ENCODE peak calls at places on chromosomes 4 and X, in six cellular contexts. M is A673, P is SK-N-SH, Y is lower lobe of right lung, I is cardiac muscle cell, G is PC-3. K is an unnamed sample. For H3K4me1, the result is how much of the 10 kb centered on the place peaks cover.

GRCh38 chr4:150385606-150386005 is 196.3 kb upstream of the MAB21L2 start:
- DNase-seq in M (peak), P (no peak), Y (no peak), I (peak), G (peak), K (no peak)

GRCh38 chr4:32440391-32440790 is 1720.2 kb downstream of the PCDH7 start:
- DNase-seq in M (no peak), P (no peak), Y (no peak), I (no peak), G (no peak), K (no peak)

GRCh38 chrX:110286126-110286525 is 31.8 kb downstream of the AMMECR1 start:
- DNase-seq in M (no peak), P (no peak), Y (no peak), I (no peak), G (peak), K (no peak)

GRCh38 chr4:1375051-1375721 is 28.2 kb downstream of the UVSSA start:
- DNase-seq in M (no peak), P (no peak), Y (peak), I (no peak), G (no peak), K (peak)

GRCh38 chr4:186886759-186887158 is 163.1 kb upstream of the FAT1 start:
- DNase-seq in M (no peak), P (no peak), Y (no peak), I (no peak), G (no peak), K (no peak)

GRCh38 chr4:30953799-30954198 is 233.6 kb downstream of the PCDH7 start:
- DNase-seq in M (peak), P (no peak), Y (no peak), I (no peak), G (no peak), K (no peak)

GRCh38 chrX:43836435-43837184 is 45.6 kb downstream of the MAOB start:
- DNase-seq in M (peak), P (peak), Y (no peak), I (peak), G (peak), K (peak)

GRCh38 chr4:140103676-140104075 is 50.3 kb downstream of the MAML3 start:
- DNase-seq in M (peak), P (no peak), Y (no peak), I (no peak), G (peak), K (no peak)

GRCh38 chrX:101206471-101206870 is 13.1 kb upstream of the DRP2 start:
- DNase-seq in M (peak), P (peak), Y (no peak), I (peak), G (peak), K (no peak)

GRCh38 chr4:71538528-71538927 is 199.7 kb downstream of the SLC4A4 start:
- DNase-seq in M (no peak), P (no peak), Y (no peak), I (no peak), G (no peak), K (no peak)

GRCh38 chr4:139654516-139654915 is 11.1 kb upstream of the MGST2 start:
- DNase-seq in M (no peak), P (no peak), Y (no peak), I (no peak), G (no peak), K (no peak)

GRCh38 chrX:71366674-71367256 is 608 bp downstream of the TAF1 start:
- DNase-seq in M (peak), P (peak), Y (peak), I (peak), G (no peak), K (peak)

GRCh38 chr4:94412019-94413017 is 39.4 kb upstream of the PDLIM5 start:
- DNase-seq in M (peak), P (no peak), Y (no peak), I (peak), G (peak), K (no peak)

GRCh38 chr4:87934157-87934704 is 41.3 kb upstream of the SPP1 start:
- DNase-seq in M (no peak), P (no peak), Y (no peak), I (no peak), G (no peak), K (no peak)

GRCh38 chrX:46251755-46252154 is 293.5 kb downstream of the ZNF674 start:
- DNase-seq in M (no peak), P (no peak), Y (no peak), I (no peak), G (peak), K (peak)

GRCh38 chr4:181688416-181688815 is 554.8 kb upstream of the TENM3 start:
- DNase-seq in M (peak), P (no peak), Y (no peak), I (no peak), G (no peak), K (no peak)

GRCh38 chr4:105936901-105937300 is 41.6 kb downstream of the NPNT start:
- DNase-seq in M (no peak), P (no peak), Y (no peak), I (peak), G (no peak), K (no peak)

GRCh38 chr4:145988628-145989027 is 50.0 kb upstream of the ZNF827 start:
- DNase-seq in M (no peak), P (no peak), Y (no peak), I (no peak), G (no peak), K (no peak)

GRCh38 chrX:44332437-44332836 is 11.0 kb downstream of the EFHC2 start:
- DNase-seq in M (no peak), P (no peak), Y (no peak), I (no peak), G (no peak), K (no peak)

GRCh38 chr4:95850161-95850560 is 10.3 kb downstream of the PDHA2 start:
- DNase-seq in M (no peak), P (no peak), Y (no peak), I (no peak), G (no peak), K (no peak)

GRCh38 chrX:31440546-31440945 is 368.7 kb upstream of the FTHL17 start:
- DNase-seq in M (no peak), P (no peak), Y (no peak), I (no peak), G (no peak), K (no peak)

GRCh38 chrX:31449064-31449463 is 377.2 kb upstream of the FTHL17 start:
- DNase-seq in M (no peak), P (no peak), Y (no peak), I (no peak), G (no peak), K (no peak)

GRCh38 chrX:31445542-31445941 is 373.7 kb upstream of the FTHL17 start:
- DNase-seq in M (no peak), P (no peak), Y (no peak), I (no peak), G (no peak), K (no peak)

DNA sequence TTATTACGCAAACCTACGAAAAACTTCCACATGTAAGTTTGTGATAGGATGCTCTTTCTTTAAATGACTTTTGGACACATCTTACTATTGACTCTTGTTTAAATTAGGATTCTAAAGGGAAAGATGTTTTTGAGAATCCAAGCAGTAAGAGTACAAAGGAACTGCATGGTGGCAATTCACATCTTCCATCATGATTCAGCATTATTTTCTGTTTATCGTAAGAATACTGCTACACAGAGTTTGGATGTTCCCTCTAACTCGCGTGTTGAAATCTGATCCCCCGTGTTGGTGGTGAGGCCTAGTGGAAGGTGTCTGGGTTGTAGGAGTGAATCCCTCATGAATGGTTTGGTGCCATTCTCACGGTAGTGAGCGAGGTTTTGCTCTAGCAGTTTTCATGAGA is 371.8 kb upstream of the FTHL17 start:
- DNase-seq in M (no peak), P (no peak), Y (no peak), I (no peak), G (no peak), K (no peak)
- H3K4me3 ChIP-seq in M (no peak), P (no peak), Y (no peak), I (no peak), G (no peak), K (no peak)

GRCh38 chrX:107741318-107741813 is 34.2 kb downstream of the TSC22D3 start:
- DNase-seq in M (no peak), P (no peak), Y (no peak), I (no peak), G (no peak), K (no peak)
- H3K4me1 ChIP-seq in M (under half), P (under half), Y (under half), I (under half), G (under half), K (under half)

GRCh38 chrX:115913575-115913974 is 257.0 kb upstream of the AGTR2 start:
- DNase-seq in M (no peak), P (no peak), Y (no peak), I (no peak), G (no peak), K (no peak)

GRCh38 chrX:115911967-115912366 is 258.6 kb upstream of the AGTR2 start:
- DNase-seq in M (no peak), P (no peak), Y (no peak), I (no peak), G (no peak), K (no peak)

GRCh38 chrX:115909017-115909416 is 261.5 kb upstream of the AGTR2 start:
- DNase-seq in M (no peak), P (no peak), Y (no peak), I (no peak), G (no peak), K (no peak)

GRCh38 chrX:115906881-115907280 is 263.7 kb upstream of the AGTR2 start:
- DNase-seq in M (no peak), P (no peak), Y (no peak), I (no peak), G (no peak), K (no peak)

GRCh38 chrX:115912372-115912897 is 258.1 kb upstream of the AGTR2 start:
- DNase-seq in M (no peak), P (no peak), Y (no peak), I (no peak), G (peak), K (no peak)
- TF ChIP-seq CTCF in M (peak), P (peak), Y (no peak), I (no peak), G (peak), K (no peak)

GRCh38 chr4:8240211-8241041 is 29.1 kb upstream of the HTRA3 start:
- DNase-seq in M (no peak), P (no peak), Y (no peak), I (no peak), G (no peak), K (no peak)

GRCh38 chr4:8244001-8244757 is 25.4 kb upstream of the HTRA3 start:
- DNase-seq in M (no peak), P (no peak), Y (no peak), I (no peak), G (no peak), K (no peak)

GRCh38 chr4:8241211-8241779 is 28.3 kb upstream of the HTRA3 start:
- DNase-seq in M (no peak), P (no peak), Y (no peak), I (no peak), G (no peak), K (no peak)

GRCh38 chr4:8242782-8243556 is 26.6 kb upstream of the HTRA3 start:
- DNase-seq in M (no peak), P (no peak), Y (no peak), I (no peak), G (no peak), K (no peak)

DNA sequence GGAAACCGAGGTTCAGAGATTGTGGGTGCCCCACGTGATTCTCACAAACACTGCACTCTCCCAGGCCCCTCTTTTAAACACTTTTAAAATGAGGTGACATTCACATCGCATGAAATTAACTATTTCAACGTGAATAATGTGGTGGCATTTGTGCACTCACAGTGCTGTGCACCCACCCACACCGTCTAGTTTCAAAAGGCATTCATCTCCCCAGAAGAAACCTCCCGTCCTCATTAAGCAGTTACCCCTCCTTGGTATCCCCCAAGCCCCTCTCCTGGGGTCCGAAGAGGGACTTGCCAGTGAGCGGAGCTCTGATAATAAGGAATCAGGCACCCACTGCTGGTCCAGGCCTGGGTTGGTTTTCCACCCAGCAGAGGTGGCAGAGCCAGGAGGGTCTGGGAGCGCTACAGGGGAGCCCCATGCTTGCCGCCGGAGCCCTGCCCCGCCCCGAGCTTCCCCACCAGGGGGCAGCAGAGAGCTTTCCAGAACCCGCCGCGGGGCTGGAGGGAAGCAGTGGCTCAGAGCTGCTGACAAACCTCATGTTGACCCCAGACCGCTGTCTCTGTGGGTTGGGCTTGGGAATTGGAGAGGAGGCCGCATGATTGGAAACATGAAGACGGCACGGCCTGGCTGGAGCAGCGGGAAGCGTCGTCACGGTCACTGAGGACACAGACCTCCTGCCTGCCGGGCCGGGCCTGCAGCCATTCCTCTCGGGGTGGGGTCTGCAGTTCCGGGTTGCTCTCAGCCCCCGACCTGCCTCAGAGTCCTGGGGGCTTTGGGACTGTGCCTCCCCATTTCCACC is 27.5 kb upstream of the HTRA3 start:
- DNase-seq in M (peak), P (peak), Y (peak), I (peak), G (peak), K (peak)
- H3K4me3 ChIP-seq in M (no peak), P (peak), Y (no peak), I (no peak), G (no peak), K (no peak)

GRCh38 chr4:74635490-74636123 is 158.7 kb downstream of the BTC start:
- DNase-seq in M (no peak), P (no peak), Y (no peak), I (no peak), G (peak), K (no peak)
- H3K4me1 ChIP-seq in M (under half), P (under half), Y (under half), I (under half), G (under half), K (under half)

DNA sequence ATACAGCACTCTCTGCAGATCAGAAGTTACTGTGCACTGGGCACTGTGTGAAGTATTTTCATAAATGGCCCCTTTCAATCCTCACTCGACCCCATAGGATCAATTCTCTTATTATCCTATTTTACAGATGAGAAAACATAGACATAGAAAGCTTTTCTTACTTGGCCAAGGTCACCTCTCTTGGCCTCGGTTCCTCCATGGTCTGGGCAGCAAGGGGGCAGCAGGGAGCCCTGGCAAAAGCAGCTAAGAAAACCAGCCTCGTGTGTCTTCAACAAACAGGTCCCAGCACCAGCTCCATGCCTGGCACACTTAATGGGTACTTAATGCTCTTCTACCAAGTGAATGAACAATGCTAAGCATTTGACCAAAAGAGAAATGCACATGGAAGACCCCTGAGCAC is 34.4 kb downstream of the BST1 start:
- DNase-seq in M (no peak), P (no peak), Y (no peak), I (no peak), G (no peak), K (no peak)
- TF ChIP-seq CTCF in M (no peak), P (no peak), Y (no peak), I (peak), G (no peak), K (no peak)

GRCh38 chr4:128232719-128233118 is 54.9 kb downstream of the PGRMC2 start:
- DNase-seq in M (no peak), P (no peak), Y (no peak), I (no peak), G (no peak), K (no peak)

GRCh38 chr4:128229458-128229805 is 58.2 kb downstream of the PGRMC2 start:
- DNase-seq in M (no peak), P (no peak), Y (no peak), I (peak), G (peak), K (no peak)

GRCh38 chr4:128228778-128229457 is 58.7 kb downstream of the PGRMC2 start:
- DNase-seq in M (peak), P (peak), Y (no peak), I (no peak), G (peak), K (no peak)

DNA sequence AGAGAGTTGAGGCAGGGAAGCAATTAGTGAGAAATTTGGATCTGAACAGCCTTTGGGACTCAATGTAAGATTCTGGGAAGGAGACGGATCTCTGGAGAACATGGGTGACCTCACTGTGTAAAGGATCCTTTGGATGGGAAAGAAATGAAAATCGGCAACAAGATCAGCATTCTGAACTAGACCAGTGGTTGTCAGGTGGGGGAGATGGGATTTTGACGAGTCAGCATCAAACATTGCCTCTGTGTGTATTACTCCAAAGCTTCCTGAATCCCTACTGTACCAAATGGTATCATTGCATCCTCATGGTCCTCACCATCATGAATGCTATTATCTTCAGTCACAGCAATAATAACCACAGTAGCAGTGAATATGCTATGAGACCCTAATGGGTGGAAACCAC is 52.8 kb downstream of the PGRMC2 start:
- DNase-seq in M (no peak), P (no peak), Y (no peak), I (no peak), G (no peak), K (no peak)
- H3K4me3 ChIP-seq in M (no peak), P (no peak), Y (no peak), I (no peak), G (no peak), K (no peak)

DNA sequence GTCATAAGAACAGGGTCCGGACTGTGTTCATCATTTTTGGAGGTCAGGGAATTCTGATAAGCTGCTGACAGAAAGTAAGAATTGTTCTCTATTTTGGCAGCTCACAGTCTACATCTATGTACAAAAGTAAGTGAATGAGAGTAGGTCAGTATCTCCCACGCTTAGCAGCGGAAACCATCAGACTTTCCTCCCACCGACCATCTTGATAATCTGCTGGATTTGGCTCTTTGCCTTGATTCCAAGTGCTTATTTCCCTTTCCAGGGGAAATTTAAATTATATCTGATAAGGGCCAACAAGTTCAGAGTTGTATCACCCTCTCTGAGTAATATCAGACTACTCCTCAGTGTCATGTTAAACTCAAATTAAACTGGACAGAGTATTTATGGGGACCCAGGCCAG is 118.0 kb downstream of the CAMK2D start:
- DNase-seq in M (peak), P (no peak), Y (no peak), I (no peak), G (no peak), K (no peak)
- H3K4me1 ChIP-seq in M (under half), P (under half), Y (under half), I (under half), G (under half), K (half or more)